ENCODE peak calls at places on chromosomes 16 and 17, in six cellular contexts. One of them, this sample, is unnamed.
A peak's percentile ranks its signal among the peaks of the same experiment; 100 is the strongest.

GRCh38 chr17:28433696-28434095 is 27.7 kb upstream of the SLC46A1 start:
- DNase-seq in psoas muscle: no peak
- DNase-seq in DND-41: no peak
- DNase-seq in pancreas: no peak
- DNase-seq in prostate gland: no peak
- DNase-seq in sigmoid colon: no peak
- DNase-seq in this sample: no peak

GRCh38 chr16:84759061-84759460 is 59.3 kb downstream of the USP10 start:
- DNase-seq in psoas muscle: no peak
- DNase-seq in DND-41: no peak
- DNase-seq in pancreas: no peak
- DNase-seq in prostate gland: no peak
- DNase-seq in sigmoid colon: peak; percentile 46
- DNase-seq in this sample: no peak

GRCh38 chr17:78853926-78854394 is 13.3 kb upstream of the USP36 start:
- DNase-seq in psoas muscle: no peak
- DNase-seq in DND-41: no peak
- DNase-seq in pancreas: no peak
- DNase-seq in prostate gland: no peak
- DNase-seq in sigmoid colon: no peak
- DNase-seq in this sample: no peak

GRCh38 chr16:46801428-46802049 is 29.4 kb downstream of the C16orf87 start:
- DNase-seq in psoas muscle: no peak
- DNase-seq in DND-41: no peak
- DNase-seq in pancreas: no peak
- DNase-seq in prostate gland: no peak
- DNase-seq in sigmoid colon: no peak
- DNase-seq in this sample: no peak

GRCh38 chr16:5605404-5605803 is 507.8 kb upstream of the EEF2KMT start:
- DNase-seq in psoas muscle: no peak
- DNase-seq in DND-41: no peak
- DNase-seq in pancreas: no peak
- DNase-seq in prostate gland: no peak
- DNase-seq in sigmoid colon: no peak
- DNase-seq in this sample: no peak

GRCh38 chr17:72423718-72424117 is 302.9 kb downstream of the SOX9 start:
- DNase-seq in psoas muscle: no peak
- DNase-seq in DND-41: no peak
- DNase-seq in pancreas: no peak
- DNase-seq in prostate gland: no peak
- DNase-seq in sigmoid colon: no peak
- DNase-seq in this sample: no peak

GRCh38 chr17:62790554-62790953 is 17.6 kb downstream of the MARCHF10 start:
- DNase-seq in psoas muscle: no peak
- DNase-seq in DND-41: no peak
- DNase-seq in pancreas: no peak
- DNase-seq in prostate gland: no peak
- DNase-seq in sigmoid colon: no peak
- DNase-seq in this sample: no peak

GRCh38 chr16:65510241-65510640 is 388.4 kb upstream of the CDH11 start:
- DNase-seq in psoas muscle: no peak
- DNase-seq in DND-41: no peak
- DNase-seq in pancreas: no peak
- DNase-seq in prostate gland: no peak
- DNase-seq in sigmoid colon: no peak
- DNase-seq in this sample: no peak

GRCh38 chr17:74552037-74552436 is 6.1 kb upstream of the CD300C start:
- DNase-seq in psoas muscle: no peak
- DNase-seq in DND-41: no peak
- DNase-seq in pancreas: no peak
- DNase-seq in prostate gland: no peak
- DNase-seq in sigmoid colon: no peak
- DNase-seq in this sample: peak; percentile 91

GRCh38 chr16:3157229-3158013 is 22.6 kb downstream of the ZNF213 start:
- DNase-seq in psoas muscle: peak; percentile 60
- DNase-seq in DND-41: peak; percentile 24
- DNase-seq in pancreas: peak; percentile 48
- DNase-seq in prostate gland: peak; percentile 39
- DNase-seq in sigmoid colon: peak; percentile 82
- DNase-seq in this sample: peak; percentile 93

GRCh38 chr17:74239169-74239568 is 25.8 kb downstream of the TTYH2 start:
- DNase-seq in psoas muscle: peak; percentile 51
- DNase-seq in DND-41: no peak
- DNase-seq in pancreas: no peak
- DNase-seq in prostate gland: no peak
- DNase-seq in sigmoid colon: peak; percentile 85
- DNase-seq in this sample: no peak

GRCh38 chr16:26889751-26890150 is 177.0 kb upstream of the C16orf82 start:
- DNase-seq in psoas muscle: no peak
- DNase-seq in DND-41: no peak
- DNase-seq in pancreas: no peak
- DNase-seq in prostate gland: no peak
- DNase-seq in sigmoid colon: no peak
- DNase-seq in this sample: no peak

GRCh38 chr17:63190821-63191220 is 224.8 kb downstream of the TANC2 start:
- DNase-seq in psoas muscle: no peak
- DNase-seq in DND-41: no peak
- DNase-seq in pancreas: no peak
- DNase-seq in prostate gland: no peak
- DNase-seq in sigmoid colon: no peak
- DNase-seq in this sample: no peak

GRCh38 chr17:74715144-74715543 is 2.4 kb upstream of the CD300LF start:
- DNase-seq in psoas muscle: no peak
- DNase-seq in DND-41: no peak
- DNase-seq in pancreas: no peak
- DNase-seq in prostate gland: no peak
- DNase-seq in sigmoid colon: no peak
- DNase-seq in this sample: no peak

GRCh38 chr17:50452627-50453300 is 15.9 kb downstream of the CHAD start:
- DNase-seq in psoas muscle: no peak
- DNase-seq in DND-41: no peak
- DNase-seq in pancreas: no peak
- DNase-seq in prostate gland: no peak
- DNase-seq in sigmoid colon: no peak
- DNase-seq in this sample: no peak

GRCh38 chr17:79737922-79738578 is 7.3 kb downstream of the ENPP7 start:
- DNase-seq in psoas muscle: no peak
- DNase-seq in DND-41: no peak
- DNase-seq in pancreas: no peak
- DNase-seq in prostate gland: no peak
- DNase-seq in sigmoid colon: no peak
- DNase-seq in this sample: no peak

GRCh38 chr16:16021988-16022682 is 72.7 kb downstream of the ABCC1 start:
- DNase-seq in psoas muscle: peak; percentile 99
- DNase-seq in DND-41: no peak
- DNase-seq in pancreas: peak; percentile 91
- DNase-seq in prostate gland: peak; percentile 86
- DNase-seq in sigmoid colon: peak; percentile 99
- DNase-seq in this sample: peak; percentile 60

GRCh38 chr16:25966172-25967097 is 274.7 kb downstream of the HS3ST4 start:
- DNase-seq in psoas muscle: no peak
- DNase-seq in DND-41: no peak
- DNase-seq in pancreas: no peak
- DNase-seq in prostate gland: no peak
- DNase-seq in sigmoid colon: no peak
- DNase-seq in this sample: no peak

GRCh38 chr16:23107878-23108277 is 41.4 kb downstream of the USP31 start:
- DNase-seq in psoas muscle: no peak
- DNase-seq in DND-41: no peak
- DNase-seq in pancreas: no peak
- DNase-seq in prostate gland: no peak
- DNase-seq in sigmoid colon: no peak
- DNase-seq in this sample: peak; percentile 26

GRCh38 chr17:44775136-44775837 is 16.5 kb downstream of the ADAM11 start:
- DNase-seq in psoas muscle: peak; percentile 93
- DNase-seq in DND-41: peak; percentile 100
- DNase-seq in pancreas: peak; percentile 97
- DNase-seq in prostate gland: peak; percentile 97
- DNase-seq in sigmoid colon: peak; percentile 99
- DNase-seq in this sample: peak; percentile 93

GRCh38 chr17:36850794-36851193 is 86.5 kb upstream of the LHX1 start:
- DNase-seq in psoas muscle: no peak
- DNase-seq in DND-41: no peak
- DNase-seq in pancreas: no peak
- DNase-seq in prostate gland: no peak
- DNase-seq in sigmoid colon: no peak
- DNase-seq in this sample: peak; percentile 72

GRCh38 chr16:48378276-48378675 is 6.9 kb downstream of the SIAH1 start:
- DNase-seq in psoas muscle: no peak
- DNase-seq in DND-41: no peak
- DNase-seq in pancreas: no peak
- DNase-seq in prostate gland: no peak
- DNase-seq in sigmoid colon: no peak
- DNase-seq in this sample: no peak
- H3K4me1 ChIP-seq in psoas muscle: peaks cover 97% of the 10 kb centered on the region
- H3K4me1 ChIP-seq in DND-41: peaks cover 43% of the 10 kb centered on the region
- H3K4me1 ChIP-seq in pancreas: peaks cover 52% of the 10 kb centered on the region
- H3K4me1 ChIP-seq in prostate gland: peaks cover 15% of the 10 kb centered on the region
- H3K4me1 ChIP-seq in sigmoid colon: no peaks in the 10 kb centered on the region
- H3K4me1 ChIP-seq in this sample: peaks cover 18% of the 10 kb centered on the region

DNA sequence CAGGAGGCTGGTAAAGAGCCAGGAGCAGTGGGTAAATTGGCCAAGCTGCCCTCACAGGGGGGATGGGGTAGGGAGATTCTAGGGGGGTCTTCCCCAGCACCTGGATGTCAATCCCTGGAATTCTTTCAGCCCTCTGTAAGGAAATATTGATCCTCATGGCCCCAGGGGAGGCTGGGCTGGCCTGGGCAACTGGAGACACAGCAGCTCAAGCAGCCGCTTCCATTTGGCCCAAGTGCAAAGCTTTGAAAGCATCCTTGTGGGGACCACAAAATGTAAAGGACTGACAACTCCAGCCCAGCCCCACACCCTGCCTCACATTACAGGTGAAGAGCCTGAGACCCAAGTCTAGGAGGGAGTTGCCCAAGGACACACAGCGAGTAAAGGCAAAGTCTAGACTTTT is 39.4 kb upstream of the MRPS23 start:
- DNase-seq in psoas muscle: no peak
- DNase-seq in DND-41: no peak
- DNase-seq in pancreas: no peak
- DNase-seq in prostate gland: no peak
- DNase-seq in sigmoid colon: no peak
- DNase-seq in this sample: no peak
- H3K4me1 ChIP-seq in psoas muscle: peaks cover 63% of the 10 kb centered on the region
- H3K4me1 ChIP-seq in DND-41: no peaks in the 10 kb centered on the region
- H3K4me1 ChIP-seq in pancreas: peaks cover 49% of the 10 kb centered on the region
- H3K4me1 ChIP-seq in prostate gland: peaks cover 30% of the 10 kb centered on the region
- H3K4me1 ChIP-seq in sigmoid colon: no peaks in the 10 kb centered on the region
- H3K4me1 ChIP-seq in this sample: peaks cover 5% of the 10 kb centered on the region

DNA sequence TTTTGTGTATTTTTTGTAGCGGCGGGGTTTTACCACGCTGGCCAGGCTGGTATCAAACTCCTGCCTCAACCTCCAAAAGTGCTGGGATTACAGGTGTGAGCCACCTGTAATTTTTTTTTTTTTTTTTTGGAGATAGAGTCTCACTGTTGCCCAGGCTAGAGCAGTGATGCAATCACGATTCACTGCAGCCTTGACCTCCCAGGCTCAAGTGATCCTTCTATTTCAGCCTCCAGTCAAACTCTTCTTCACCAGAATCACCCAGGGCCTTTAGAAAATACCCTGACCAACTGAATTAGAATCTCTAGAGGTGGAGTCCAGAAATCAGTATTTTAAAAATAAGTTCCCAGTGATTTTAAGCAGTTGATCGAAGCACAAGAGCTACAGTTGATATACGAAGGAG is 12.5 kb downstream of the HSPB9 start:
- DNase-seq in psoas muscle: no peak
- DNase-seq in DND-41: no peak
- DNase-seq in pancreas: no peak
- DNase-seq in prostate gland: no peak
- DNase-seq in sigmoid colon: no peak
- DNase-seq in this sample: no peak
- H3K4me1 ChIP-seq in psoas muscle: peaks cover 98% of the 10 kb centered on the region
- H3K4me1 ChIP-seq in DND-41: peaks cover 3% of the 10 kb centered on the region
- H3K4me1 ChIP-seq in pancreas: peaks cover 51% of the 10 kb centered on the region
- H3K4me1 ChIP-seq in prostate gland: peaks cover 28% of the 10 kb centered on the region
- H3K4me1 ChIP-seq in sigmoid colon: no peaks in the 10 kb centered on the region
- H3K4me1 ChIP-seq in this sample: peaks cover 17% of the 10 kb centered on the region

GRCh38 chr16:69448470-69449193 is 24.2 kb downstream of the CYB5B start:
- DNase-seq in psoas muscle: no peak
- DNase-seq in DND-41: no peak
- DNase-seq in pancreas: no peak
- DNase-seq in prostate gland: no peak
- DNase-seq in sigmoid colon: no peak
- DNase-seq in this sample: no peak

GRCh38 chr16:69451166-69451565 is 26.7 kb downstream of the CYB5B start:
- DNase-seq in psoas muscle: no peak
- DNase-seq in DND-41: no peak
- DNase-seq in pancreas: no peak
- DNase-seq in prostate gland: no peak
- DNase-seq in sigmoid colon: no peak
- DNase-seq in this sample: no peak

GRCh38 chr16:69453936-69454335 is 29.5 kb downstream of the CYB5B start:
- DNase-seq in psoas muscle: no peak
- DNase-seq in DND-41: no peak
- DNase-seq in pancreas: no peak
- DNase-seq in prostate gland: no peak
- DNase-seq in sigmoid colon: no peak
- DNase-seq in this sample: no peak
- H3K4me1 ChIP-seq in psoas muscle: peaks cover 6% of the 10 kb centered on the region
- H3K4me1 ChIP-seq in DND-41: no peaks in the 10 kb centered on the region
- H3K4me1 ChIP-seq in pancreas: no peaks in the 10 kb centered on the region
- H3K4me1 ChIP-seq in prostate gland: peaks cover 2% of the 10 kb centered on the region
- H3K4me1 ChIP-seq in sigmoid colon: no peaks in the 10 kb centered on the region
- H3K4me1 ChIP-seq in this sample: peaks cover 6% of the 10 kb centered on the region

DNA sequence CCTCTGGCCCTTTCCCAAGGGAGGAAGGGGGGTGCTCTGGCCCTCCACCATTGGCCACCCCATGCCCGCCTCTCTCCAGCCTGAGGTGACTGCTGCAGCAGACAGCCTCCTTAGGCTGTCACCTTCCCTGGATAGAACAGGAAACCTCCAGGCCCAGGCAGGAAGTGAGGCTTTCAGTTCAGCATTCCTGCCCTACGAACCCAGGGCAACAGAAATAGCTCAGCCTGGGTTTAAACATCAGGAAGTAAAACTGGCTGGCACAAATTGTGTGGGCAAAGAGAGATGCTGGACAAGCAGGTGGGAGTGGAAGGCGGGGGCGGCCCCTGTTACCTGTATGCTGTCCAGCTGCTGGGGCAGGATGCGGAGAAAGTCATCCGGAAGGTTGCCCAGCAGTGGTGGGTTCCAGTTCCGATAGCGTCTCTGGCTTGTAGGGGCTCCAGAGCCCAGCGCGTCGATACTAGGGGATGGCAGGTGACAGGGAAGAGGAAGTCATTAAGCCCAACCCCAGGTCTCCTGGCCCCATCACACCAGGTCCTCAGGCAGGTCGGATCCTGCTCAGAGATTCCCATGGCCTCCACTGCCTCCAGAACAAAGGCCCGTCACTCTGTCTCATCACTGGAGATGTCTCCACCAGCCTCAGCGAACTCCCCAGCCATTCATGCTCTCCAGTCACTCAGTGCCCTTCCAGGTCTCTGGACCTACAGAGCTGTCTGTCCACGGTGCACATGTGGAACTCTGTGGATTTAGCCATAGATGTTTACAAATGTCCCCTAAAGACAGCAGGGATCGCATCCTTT is 23.6 kb upstream of the MRPS23 start:
- DNase-seq in psoas muscle: no peak
- DNase-seq in DND-41: no peak
- DNase-seq in pancreas: no peak
- DNase-seq in prostate gland: no peak
- DNase-seq in sigmoid colon: no peak
- DNase-seq in this sample: no peak
- H3K4me1 ChIP-seq in psoas muscle: peaks cover 72% of the 10 kb centered on the region
- H3K4me1 ChIP-seq in DND-41: peaks cover 34% of the 10 kb centered on the region
- H3K4me1 ChIP-seq in pancreas: peaks cover 3% of the 10 kb centered on the region
- H3K4me1 ChIP-seq in prostate gland: peaks cover 23% of the 10 kb centered on the region
- H3K4me1 ChIP-seq in sigmoid colon: no peaks in the 10 kb centered on the region
- H3K4me1 ChIP-seq in this sample: peaks cover 58% of the 10 kb centered on the region